ENCODE peak calls at places on chromosomes 1 and 21, in nine cellular contexts. C is stimulated activated naive CD8-positive, alpha-beta T cell treated with anti-CD3 and anti-CD28 coated beads, Interleukin-15, amount 100 ng/mL, for 72 hours; M is CD8-positive, alpha-beta memory T cell; D is brain microvascular endothelial cell; I is DND-41; G is ACHN; Z is occipital lobe; H is AG08395; E is GM03348. R is an unnamed sample.

GRCh38 chr1:174197547-174197946 is 38.2 kb downstream of the RABGAP1L start:
- DNase-seq in Z (no peak), M (no peak), D (no peak), I (no peak), E (no peak), H (no peak), C (no peak), G (no peak), R (no peak)

GRCh38 chr1:228964178-228964819 is 229.0 kb downstream of the RHOU start:
- DNase-seq in Z (no peak), M (no peak), I (no peak), H (peak; percentile 67), G (peak; percentile 42), E (peak; percentile 69), C (no peak), D (peak; percentile 69), R (no peak)

GRCh38 chr1:150764617-150765090 is 924 bp downstream of the CTSS start:
- DNase-seq in D (peak; percentile 23), C (no peak), G (peak; percentile 4), E (peak; percentile 42), M (no peak), H (peak; percentile 25), Z (no peak), I (no peak), R (no peak)

GRCh38 chr1:21607549-21608529 is 61.3 kb downstream of the RAP1GAP start:
- DNase-seq in I (peak; percentile 12), C (peak; percentile 53), H (peak; percentile 75), E (peak; percentile 75), G (no peak), M (no peak), Z (peak; percentile 45), D (peak; percentile 95), R (peak; percentile 33)

GRCh38 chr1:204348722-204349121 is 11.0 kb downstream of the PLEKHA6 start:
- DNase-seq in C (no peak), M (no peak), G (no peak), E (peak; percentile 67), Z (no peak), H (peak; percentile 60), D (peak; percentile 9), I (no peak), R (no peak)

GRCh38 chr21:26555554-26555953 is 17.5 kb downstream of the CYYR1 start:
- DNase-seq in D (no peak), G (no peak), C (no peak), Z (no peak), E (no peak), H (no peak), M (no peak), I (no peak), R (no peak)

GRCh38 chr1:165884690-165885304 is 57.4 kb downstream of the UCK2 start:
- DNase-seq in G (no peak), Z (no peak), E (no peak), M (no peak), C (no peak), D (no peak), I (no peak), H (no peak), R (no peak)

GRCh38 chr1:232428781-232429530 is 201.0 kb downstream of the SIPA1L2 start:
- DNase-seq in D (peak; percentile 80), Z (no peak), G (no peak), M (no peak), I (no peak), E (no peak), H (peak; percentile 31), C (no peak), R (no peak)

GRCh38 chr21:34768326-34768725 is 99.5 kb downstream of the CLIC6 start:
- DNase-seq in H (no peak), Z (no peak), E (no peak), I (no peak), G (no peak), M (no peak), C (no peak), D (no peak), R (no peak)

GRCh38 chr1:15304708-15305326 is 57.8 kb downstream of the FHAD1 start:
- DNase-seq in M (peak; percentile 55), G (peak; percentile 33), H (no peak), I (peak; percentile 59), D (no peak), C (peak; percentile 64), E (peak; percentile 42), Z (peak; percentile 26), R (peak; percentile 56)

GRCh38 chr1:227792216-227793078 is 23.0 kb upstream of the PRSS38 start:
- DNase-seq in E (no peak), C (no peak), G (no peak), Z (no peak), H (no peak), D (no peak), M (no peak), I (no peak), R (no peak)

GRCh38 chr1:116116040-116116439 is 4.8 kb downstream of the MAB21L3 start:
- DNase-seq in E (no peak), Z (no peak), C (no peak), M (no peak), G (no peak), I (no peak), D (no peak), H (no peak), R (no peak)

GRCh38 chr1:167202049-167202448 is 18.6 kb upstream of the POU2F1 start:
- DNase-seq in I (no peak), H (no peak), E (no peak), Z (no peak), M (no peak), D (no peak), C (no peak), G (no peak), R (no peak)

GRCh38 chr1:11729498-11730428 is 6.2 kb upstream of the AGTRAP start:
- DNase-seq in Z (no peak), D (no peak), C (no peak), H (no peak), M (no peak), G (peak; percentile 63), I (no peak), E (no peak), R (no peak)

GRCh38 chr1:11645670-11646265 is 8.5 kb downstream of the FBXO2 start:
- DNase-seq in C (peak; percentile 69), M (peak; percentile 65), Z (peak; percentile 57), E (peak; percentile 85), H (peak; percentile 81), G (peak; percentile 71), I (peak; percentile 84), D (peak; percentile 60), R (peak; percentile 88)

R was measured in Ammon's horn.